ENCODE peak calls at places on chromosomes 6 and 20, in six cellular contexts. R is Peyer's patch, W is PC-3, X is HCT116, L is osteocyte, A is transverse colon. H is an unnamed sample.

GRCh38 chr6:142945446-142946180 is 637 bp upstream of the HIVEP2 start:
- DNase-seq in R (peak; percentile 65), W (no peak), X (no peak), L (peak; percentile 86), A (peak; percentile 63), H (peak; percentile 18)

GRCh38 chr6:73282876-73283275 is 19.9 kb upstream of the KHDC1 start:
- DNase-seq in R (no peak), W (no peak), X (no peak), L (no peak), A (no peak), H (no peak)

GRCh38 chr6:5261545-5262109 is 314 bp downstream of the FARS2 start:
- DNase-seq in R (no peak), W (peak; percentile 17), X (no peak), L (no peak), A (no peak), H (no peak)

GRCh38 chr20:59835448-59836395 is 97.7 kb downstream of the SYCP2 start:
- DNase-seq in R (no peak), W (peak; percentile 91), X (no peak), L (peak; percentile 85), A (peak; percentile 65), H (peak; percentile 61)

GRCh38 chr6:107114872-107115694 is at the start of gene BEND3:
- DNase-seq in R (peak; percentile 38), W (peak; percentile 5), X (no peak), L (no peak), A (peak; percentile 38), H (peak; percentile 29)

GRCh38 chr6:53593001-53593488 is 48.1 kb upstream of the GCLC start:
- DNase-seq in R (no peak), W (peak; percentile 49), X (no peak), L (no peak), A (no peak), H (no peak)

GRCh38 chr6:37485259-37485658 is 14.4 kb downstream of the CCDC167 start:
- DNase-seq in R (no peak), W (no peak), X (no peak), L (no peak), A (no peak), H (no peak)

GRCh38 chr6:35365599-35366596 is 23.5 kb downstream of the PPARD start:
- DNase-seq in R (no peak), W (peak; percentile 62), X (peak; percentile 27), L (no peak), A (no peak), H (no peak)

GRCh38 chr6:125153541-125154183 is at the start of gene TPD52L1:
- DNase-seq in R (no peak), W (peak; percentile 81), X (peak; percentile 76), L (peak; percentile 87), A (peak; percentile 81), H (peak; percentile 47)

GRCh38 chr6:24930386-24930785 is 5.4 kb downstream of the RIPOR2 start:
- DNase-seq in R (no peak), W (no peak), X (no peak), L (no peak), A (no peak), H (no peak)

GRCh38 chr20:58661298-58662141 is 10.4 kb downstream of the STX16 start:
- DNase-seq in R (peak; percentile 20), W (no peak), X (no peak), L (peak; percentile 63), A (no peak), H (no peak)

GRCh38 chr6:103000686-103001085 is 1607.2 kb downstream of the GRIK2 start:
- DNase-seq in R (no peak), W (no peak), X (no peak), L (no peak), A (no peak), H (no peak)

GRCh38 chr6:104321301-104321700 is 538.4 kb downstream of the HACE1 start:
- DNase-seq in R (no peak), W (no peak), X (no peak), L (no peak), A (no peak), H (no peak)

GRCh38 chr6:134632034-134632433 is 314.1 kb upstream of the SGK1 start:
- DNase-seq in R (no peak), W (no peak), X (no peak), L (no peak), A (no peak), H (no peak)

GRCh38 chr6:31887173-31887572 is 8.4 kb upstream of the SLC44A4 start:
- DNase-seq in R (no peak), W (no peak), X (no peak), L (no peak), A (no peak), H (no peak)

GRCh38 chr20:14401479-14402138 is 64.2 kb upstream of the FLRT3 start:
- DNase-seq in R (no peak), W (no peak), X (no peak), L (no peak), A (no peak), H (no peak)

GRCh38 chr20:14853079-14853478 is 515.7 kb upstream of the FLRT3 start:
- DNase-seq in R (no peak), W (no peak), X (no peak), L (no peak), A (no peak), H (no peak)

GRCh38 chr20:21101453-21102251 is 4.5 kb downstream of the LINC00237 start:
- DNase-seq in R (no peak), W (no peak), X (no peak), L (no peak), A (no peak), H (peak; percentile 50)

GRCh38 chr6:35713006-35713405 is 23.8 kb upstream of the ARMC12 start:
- DNase-seq in R (no peak), W (no peak), X (no peak), L (no peak), A (no peak), H (no peak)

DNA sequence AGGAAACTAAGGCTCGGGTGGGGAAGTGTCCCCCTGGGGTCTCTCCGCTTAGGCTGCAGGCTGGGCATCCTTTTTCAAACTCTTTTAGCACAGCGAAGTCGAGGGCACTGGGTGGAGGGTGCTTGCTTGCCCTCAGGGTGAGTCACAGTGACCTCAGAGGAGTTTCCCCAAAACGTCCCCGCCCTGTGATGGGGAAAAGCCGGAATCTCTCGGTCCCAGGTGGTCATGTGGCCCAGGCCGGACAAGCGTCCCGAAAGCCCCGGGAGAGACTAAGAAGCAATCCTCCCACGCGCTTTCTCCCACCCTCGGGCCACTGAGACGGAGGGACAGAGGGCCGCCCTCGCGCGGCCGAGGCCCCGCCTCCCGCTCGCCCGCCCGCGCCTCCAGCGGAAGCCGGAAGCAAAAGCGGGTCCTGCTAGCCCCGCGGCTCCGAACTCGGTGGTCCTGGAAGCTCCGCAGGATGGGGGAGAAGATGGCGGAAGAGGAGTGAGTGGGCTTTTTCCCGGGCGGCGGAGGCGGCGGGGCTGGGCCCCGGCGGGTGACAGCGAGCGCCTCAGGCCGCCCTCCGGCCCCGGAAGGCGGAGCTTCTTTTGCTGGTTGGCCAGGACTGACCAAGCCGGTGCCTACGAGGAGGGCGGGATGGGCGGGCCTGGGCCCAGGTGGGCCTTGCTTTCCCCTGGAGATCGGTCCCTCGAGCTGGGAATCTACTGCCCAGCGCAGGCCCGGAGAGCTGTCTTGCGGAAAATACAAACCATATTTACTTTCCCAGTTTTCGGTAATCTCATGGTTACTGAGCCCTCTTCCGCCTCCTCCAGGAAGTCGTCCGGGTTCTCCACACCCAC is at the start of gene SLC9A8:
- DNase-seq in R (peak; percentile 79), W (peak; percentile 87), X (peak; percentile 58), L (peak; percentile 94), A (peak; percentile 89), H (peak; percentile 82)
- TF ChIP-seq CTCF in R (peak; percentile 50), W (peak; percentile 43), X (no peak), L (peak; percentile 58), A (peak; percentile 37), H (peak; percentile 51)

DNA sequence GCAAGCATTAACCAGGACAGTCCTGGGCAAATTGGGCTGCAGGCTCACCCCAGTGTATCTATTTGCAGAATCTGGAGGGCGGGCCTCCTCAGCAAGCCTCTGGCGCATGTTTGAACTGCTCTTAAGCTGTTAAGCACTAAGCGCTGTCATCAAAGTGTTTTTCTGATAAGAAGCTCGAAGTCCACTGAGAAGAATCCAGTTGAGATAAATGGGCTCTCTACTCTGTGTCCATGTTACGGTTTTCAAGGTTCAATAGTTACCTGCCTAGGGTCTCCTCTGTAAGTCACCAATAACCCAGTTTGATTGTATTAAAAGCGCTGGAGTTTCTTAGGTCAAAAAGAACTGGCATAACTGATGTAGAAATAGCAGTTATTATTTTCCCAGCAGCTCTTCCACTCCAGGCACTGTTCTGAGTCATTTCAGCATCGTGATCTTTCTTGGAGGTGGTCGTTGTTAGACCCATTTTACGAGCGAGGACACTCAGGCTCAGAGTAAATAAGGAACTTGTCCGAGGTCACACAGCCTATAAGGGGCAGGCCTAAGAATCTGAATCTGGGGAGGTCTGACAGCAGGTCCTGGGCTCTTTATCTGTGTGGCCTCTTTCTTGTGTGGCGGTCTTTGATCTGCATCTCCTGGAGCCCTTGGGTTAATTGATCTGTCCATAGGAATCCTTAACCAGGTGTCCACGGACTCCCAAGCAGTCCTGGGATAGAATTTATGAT is 207.4 kb upstream of the ZNF217 start:
- DNase-seq in R (no peak), W (peak; percentile 59), X (no peak), L (peak; percentile 46), A (peak; percentile 65), H (no peak)
- TF ChIP-seq CTCF in R (peak; percentile 20), W (no peak), X (no peak), L (no peak), A (no peak), H (no peak)

DNA sequence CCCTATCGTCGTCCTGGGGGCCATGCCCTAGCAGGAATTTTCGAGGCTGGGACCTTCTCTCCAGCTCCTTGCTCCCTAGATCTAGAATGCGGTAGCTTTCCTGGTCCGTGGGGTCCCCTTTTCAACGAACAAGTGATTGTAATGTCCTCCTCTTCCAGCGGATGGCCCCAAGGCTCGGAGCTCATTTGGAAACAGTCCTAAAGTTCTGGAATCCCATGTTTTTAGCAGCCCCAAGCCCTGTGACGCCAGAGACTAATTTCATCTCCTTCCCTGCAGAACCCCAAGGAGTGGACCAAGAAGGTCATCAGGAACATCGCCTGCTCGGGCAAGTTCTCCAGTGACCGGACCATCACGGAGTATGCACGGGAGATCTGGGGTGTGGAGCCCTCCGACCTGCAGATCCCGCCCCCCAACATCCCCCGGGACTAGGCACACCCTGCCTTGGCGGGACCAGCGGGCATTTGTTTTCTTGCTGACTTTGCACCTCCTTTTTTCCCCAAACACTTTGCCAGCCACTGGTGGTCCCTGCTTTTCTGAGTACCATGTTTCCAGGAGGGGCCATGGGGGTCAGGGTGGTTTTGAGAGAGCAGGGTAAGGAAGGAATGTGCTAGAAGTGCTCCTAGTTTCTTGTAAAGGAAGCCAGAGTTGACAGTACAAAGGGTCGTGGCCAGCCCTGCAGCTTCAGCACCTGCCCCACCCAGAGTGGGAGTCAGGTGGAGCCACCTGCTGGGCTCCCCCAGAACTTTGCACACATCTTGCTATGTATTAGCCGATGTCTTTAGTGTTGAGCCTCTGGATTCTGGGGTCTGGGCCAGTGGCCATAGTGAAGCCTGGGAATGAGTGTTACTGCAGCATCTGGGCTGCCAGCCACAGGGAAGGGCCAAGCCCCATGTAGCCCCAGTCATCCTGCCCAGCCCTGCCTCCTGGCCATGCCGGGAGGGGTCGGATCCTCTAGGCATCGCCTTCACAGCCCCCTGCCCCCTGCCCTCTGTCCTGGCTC is 48.5 kb downstream of the PYGB start:
- DNase-seq in R (no peak), W (peak; percentile 61), X (no peak), L (no peak), A (peak; percentile 60), H (no peak)
- TF ChIP-seq CTCF in R (peak; percentile 52), W (peak; percentile 71), X (peak; percentile 66), L (peak; percentile 42), A (peak; percentile 37), H (peak; percentile 45)

DNA sequence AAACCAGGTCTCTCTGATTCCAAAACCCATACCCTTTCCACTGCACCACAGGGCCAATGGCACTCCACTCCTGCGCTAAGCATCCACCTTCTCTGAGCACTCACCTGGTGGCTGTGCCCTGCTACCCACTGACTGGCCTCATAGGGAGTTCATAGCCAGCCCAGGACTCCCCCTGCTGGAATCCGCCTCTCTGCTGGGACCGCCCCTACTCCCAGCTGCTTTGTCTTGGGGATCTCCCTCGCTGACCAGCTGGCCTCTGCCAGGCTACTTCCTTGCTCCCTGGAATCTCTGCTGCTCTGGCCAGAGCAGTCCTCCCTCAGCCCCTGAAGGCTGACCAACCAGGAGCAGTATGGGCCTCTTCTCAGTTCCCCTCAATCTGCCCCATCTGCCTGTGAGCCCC is 129.7 kb downstream of the FAXC start:
- DNase-seq in R (no peak), W (peak; percentile 30), X (peak; percentile 24), L (no peak), A (no peak), H (peak; percentile 10)
- TF ChIP-seq CTCF in R (no peak), W (peak; percentile 42), X (peak; percentile 57), L (no peak), A (no peak), H (no peak)

H was measured in neural crest cell.